ENCODE peak calls at places on chromosomes 4 and X, in five cellular contexts. One of them, this sample, is unnamed.

GRCh38 chr4:108398326-108398725 is 222.1 kb upstream of the RPL34 start:
- DNase-seq in mammary epithelial cell: peak; percentile 35
- DNase-seq in activated effector memory CD4-positive, alpha-beta T cell treated with Interleukin-2 at 50 U/mL for 16 hours: no peak
- DNase-seq in GF-D8: no peak
- DNase-seq in posterior cingulate gyrus: no peak
- DNase-seq in this sample: no peak

GRCh38 chr4:184248216-184248615 is 30.5 kb upstream of the ENPP6 start:
- DNase-seq in mammary epithelial cell: no peak
- DNase-seq in posterior cingulate gyrus: no peak
- DNase-seq in activated effector memory CD4-positive, alpha-beta T cell treated with Interleukin-2 at 50 U/mL for 16 hours: no peak
- DNase-seq in GF-D8: no peak
- DNase-seq in this sample: no peak

GRCh38 chr4:36320130-36320902 is 38.9 kb downstream of the DTHD1 start:
- DNase-seq in activated effector memory CD4-positive, alpha-beta T cell treated with Interleukin-2 at 50 U/mL for 16 hours: no peak
- DNase-seq in GF-D8: no peak
- DNase-seq in posterior cingulate gyrus: no peak
- DNase-seq in mammary epithelial cell: no peak
- DNase-seq in this sample: no peak

GRCh38 chr4:1376391-1376840 is 29.4 kb downstream of the UVSSA start:
- DNase-seq in mammary epithelial cell: no peak
- DNase-seq in activated effector memory CD4-positive, alpha-beta T cell treated with Interleukin-2 at 50 U/mL for 16 hours: no peak
- DNase-seq in posterior cingulate gyrus: peak; percentile 66
- DNase-seq in GF-D8: no peak
- DNase-seq in this sample: no peak

GRCh38 chrX:137051978-137052640 is 18.3 kb upstream of the GPR101 start:
- DNase-seq in mammary epithelial cell: peak; percentile 14
- DNase-seq in GF-D8: no peak
- DNase-seq in posterior cingulate gyrus: peak; percentile 92
- DNase-seq in activated effector memory CD4-positive, alpha-beta T cell treated with Interleukin-2 at 50 U/mL for 16 hours: peak; percentile 70
- DNase-seq in this sample: peak; percentile 5

GRCh38 chr4:138090145-138090917 is 151.8 kb downstream of the SLC7A11 start:
- DNase-seq in activated effector memory CD4-positive, alpha-beta T cell treated with Interleukin-2 at 50 U/mL for 16 hours: no peak
- DNase-seq in mammary epithelial cell: peak; percentile 75
- DNase-seq in posterior cingulate gyrus: peak; percentile 77
- DNase-seq in GF-D8: peak; percentile 14
- DNase-seq in this sample: peak; percentile 3

GRCh38 chr4:100189820-100190642 is at the start of gene DDIT4L:
- DNase-seq in posterior cingulate gyrus: peak; percentile 88
- DNase-seq in GF-D8: no peak
- DNase-seq in activated effector memory CD4-positive, alpha-beta T cell treated with Interleukin-2 at 50 U/mL for 16 hours: no peak
- DNase-seq in mammary epithelial cell: peak; percentile 6
- DNase-seq in this sample: no peak

GRCh38 chr4:81472249-81473085 is 760 bp upstream of the RASGEF1B start:
- DNase-seq in GF-D8: no peak
- DNase-seq in posterior cingulate gyrus: peak; percentile 87
- DNase-seq in mammary epithelial cell: no peak
- DNase-seq in activated effector memory CD4-positive, alpha-beta T cell treated with Interleukin-2 at 50 U/mL for 16 hours: no peak
- DNase-seq in this sample: peak; percentile 38

GRCh38 chrX:71906133-71906532 is 4.5 kb upstream of the NHSL2 start:
- DNase-seq in activated effector memory CD4-positive, alpha-beta T cell treated with Interleukin-2 at 50 U/mL for 16 hours: no peak
- DNase-seq in mammary epithelial cell: no peak
- DNase-seq in posterior cingulate gyrus: no peak
- DNase-seq in GF-D8: no peak
- DNase-seq in this sample: no peak

GRCh38 chr4:98861100-98861499 is 67.8 kb downstream of the EIF4E start:
- DNase-seq in posterior cingulate gyrus: no peak
- DNase-seq in activated effector memory CD4-positive, alpha-beta T cell treated with Interleukin-2 at 50 U/mL for 16 hours: no peak
- DNase-seq in GF-D8: no peak
- DNase-seq in mammary epithelial cell: no peak
- DNase-seq in this sample: no peak

GRCh38 chrX:48999030-48999429 is 3.0 kb downstream of the GRIPAP1 start:
- DNase-seq in posterior cingulate gyrus: peak; percentile 22
- DNase-seq in GF-D8: no peak
- DNase-seq in mammary epithelial cell: no peak
- DNase-seq in activated effector memory CD4-positive, alpha-beta T cell treated with Interleukin-2 at 50 U/mL for 16 hours: no peak
- DNase-seq in this sample: no peak

GRCh38 chr4:68291256-68291655 is 45.8 kb upstream of the TMPRSS11B start:
- DNase-seq in mammary epithelial cell: no peak
- DNase-seq in GF-D8: no peak
- DNase-seq in posterior cingulate gyrus: no peak
- DNase-seq in activated effector memory CD4-positive, alpha-beta T cell treated with Interleukin-2 at 50 U/mL for 16 hours: no peak
- DNase-seq in this sample: no peak